ENCODE peak calls at places on chromosomes 6 and 20, in five cellular contexts. One of them, this sample, is unnamed.

GRCh38 chr6:40743690-40744446 is 156.7 kb upstream of the LRFN2 start:
- DNase-seq in HepG2: no peak
- DNase-seq in A549: no peak
- DNase-seq in K562: peak; percentile 73
- DNase-seq in GM12878: no peak
- DNase-seq in this sample: no peak

GRCh38 chr20:46229478-46229877 is 78.8 kb downstream of the CDH22 start:
- DNase-seq in HepG2: no peak
- DNase-seq in A549: no peak
- DNase-seq in K562: no peak
- DNase-seq in GM12878: no peak
- DNase-seq in this sample: no peak

GRCh38 chr20:32912688-32913087 is 54.0 kb downstream of the EFCAB8 start:
- DNase-seq in HepG2: no peak
- DNase-seq in A549: no peak
- DNase-seq in K562: no peak
- DNase-seq in GM12878: no peak
- DNase-seq in this sample: no peak

GRCh38 chr20:61170521-61170920 is 81.5 kb upstream of the CDH4 start:
- DNase-seq in HepG2: no peak
- DNase-seq in A549: no peak
- DNase-seq in K562: no peak
- DNase-seq in GM12878: no peak
- DNase-seq in this sample: no peak

GRCh38 chr6:114327074-114327473 is 15.7 kb downstream of the HS3ST5 start:
- DNase-seq in HepG2: peak; percentile 2
- DNase-seq in A549: no peak
- DNase-seq in K562: no peak
- DNase-seq in GM12878: no peak
- DNase-seq in this sample: no peak

GRCh38 chr6:38845931-38846330 is 130.8 kb downstream of the DNAH8 start:
- DNase-seq in HepG2: no peak
- DNase-seq in A549: no peak
- DNase-seq in K562: no peak
- DNase-seq in GM12878: no peak
- DNase-seq in this sample: no peak

GRCh38 chr6:75796723-75797122 is 47.7 kb downstream of the MYO6 start:
- DNase-seq in HepG2: no peak
- DNase-seq in A549: no peak
- DNase-seq in K562: no peak
- DNase-seq in GM12878: no peak
- DNase-seq in this sample: no peak

GRCh38 chr20:42740191-42740870 is 449.4 kb downstream of the PTPRT start:
- DNase-seq in HepG2: no peak
- DNase-seq in A549: no peak
- DNase-seq in K562: no peak
- DNase-seq in GM12878: no peak
- DNase-seq in this sample: no peak

GRCh38 chr6:169991913-169992312 is 240.5 kb downstream of the ERMARD start:
- DNase-seq in HepG2: no peak
- DNase-seq in A549: no peak
- DNase-seq in K562: no peak
- DNase-seq in GM12878: no peak
- DNase-seq in this sample: no peak

GRCh38 chr6:37456126-37456525 is 23.1 kb downstream of the CMTR1 start:
- DNase-seq in HepG2: no peak
- DNase-seq in A549: no peak
- DNase-seq in K562: no peak
- DNase-seq in GM12878: no peak
- DNase-seq in this sample: no peak

GRCh38 chr20:61299613-61300012 is 47.6 kb downstream of the CDH4 start:
- DNase-seq in HepG2: no peak
- DNase-seq in A549: no peak
- DNase-seq in K562: no peak
- DNase-seq in GM12878: no peak
- DNase-seq in this sample: no peak

GRCh38 chr20:17676942-17677341 is 5.1 kb downstream of the RRBP1 start:
- DNase-seq in HepG2: peak; percentile 55
- DNase-seq in A549: no peak
- DNase-seq in K562: no peak
- DNase-seq in GM12878: no peak
- DNase-seq in this sample: no peak

GRCh38 chr20:3751664-3752385 is 15.7 kb downstream of the ADISSP start:
- DNase-seq in HepG2: no peak
- DNase-seq in A549: peak; percentile 48
- DNase-seq in K562: no peak
- DNase-seq in GM12878: no peak
- DNase-seq in this sample: no peak

GRCh38 chr20:58308680-58309527 is 611 bp upstream of the RAB22A start:
- DNase-seq in HepG2: no peak
- DNase-seq in A549: peak; percentile 53
- DNase-seq in K562: peak; percentile 84
- DNase-seq in GM12878: no peak
- DNase-seq in this sample: no peak

GRCh38 chr20:59006167-59006863 is 739 bp downstream of the CTSZ start:
- DNase-seq in HepG2: no peak
- DNase-seq in A549: no peak
- DNase-seq in K562: no peak
- DNase-seq in GM12878: no peak
- DNase-seq in this sample: no peak

GRCh38 chr6:151178373-151178772 is 61.4 kb upstream of the AKAP12 start:
- DNase-seq in HepG2: no peak
- DNase-seq in A549: no peak
- DNase-seq in K562: no peak
- DNase-seq in GM12878: no peak
- DNase-seq in this sample: no peak

GRCh38 chr20:32589256-32589655 is 4.1 kb upstream of the NOL4L start:
- DNase-seq in HepG2: no peak
- DNase-seq in A549: no peak
- DNase-seq in K562: no peak
- DNase-seq in GM12878: no peak
- DNase-seq in this sample: no peak

GRCh38 chr6:71533939-71534379 is 245.3 kb downstream of the OGFRL1 start:
- DNase-seq in HepG2: peak; percentile 2
- DNase-seq in A549: peak; percentile 1
- DNase-seq in K562: peak; percentile 19
- DNase-seq in GM12878: no peak
- DNase-seq in this sample: peak; percentile 3

GRCh38 chr20:32582659-32583580 is 2.2 kb downstream of the NOL4L start:
- DNase-seq in HepG2: no peak
- DNase-seq in A549: no peak
- DNase-seq in K562: peak; percentile 70
- DNase-seq in GM12878: no peak
- DNase-seq in this sample: no peak

GRCh38 chr6:142377112-142377848 is 75.5 kb downstream of the ADGRG6 start:
- DNase-seq in HepG2: peak; percentile 69
- DNase-seq in A549: peak; percentile 90
- DNase-seq in K562: no peak
- DNase-seq in GM12878: no peak
- DNase-seq in this sample: peak; percentile 58

GRCh38 chr6:107719160-107719559 is 105.0 kb downstream of the SCML4 start:
- DNase-seq in HepG2: no peak
- DNase-seq in A549: no peak
- DNase-seq in K562: no peak
- DNase-seq in GM12878: no peak
- DNase-seq in this sample: no peak

GRCh38 chr20:13046409-13046808 is 37.6 kb downstream of the SPTLC3 start:
- DNase-seq in HepG2: no peak
- DNase-seq in A549: no peak
- DNase-seq in K562: no peak
- DNase-seq in GM12878: no peak
- DNase-seq in this sample: no peak

GRCh38 chr20:38548356-38549083 is 32.5 kb upstream of the ADIG start:
- DNase-seq in HepG2: no peak
- DNase-seq in A549: no peak
- DNase-seq in K562: no peak
- DNase-seq in GM12878: no peak
- DNase-seq in this sample: no peak

GRCh38 chr20:38554986-38555385 is 26.0 kb upstream of the ADIG start:
- DNase-seq in HepG2: no peak
- DNase-seq in A549: no peak
- DNase-seq in K562: no peak
- DNase-seq in GM12878: no peak
- DNase-seq in this sample: no peak

GRCh38 chr20:38550274-38550673 is 30.7 kb upstream of the ADIG start:
- DNase-seq in HepG2: peak; percentile 16
- DNase-seq in A549: no peak
- DNase-seq in K562: peak; percentile 19
- DNase-seq in GM12878: no peak
- DNase-seq in this sample: no peak

GRCh38 chr20:38547288-38547825 is 33.6 kb upstream of the ADIG start:
- DNase-seq in HepG2: no peak
- DNase-seq in A549: no peak
- DNase-seq in K562: no peak
- DNase-seq in GM12878: no peak
- DNase-seq in this sample: no peak

DNA sequence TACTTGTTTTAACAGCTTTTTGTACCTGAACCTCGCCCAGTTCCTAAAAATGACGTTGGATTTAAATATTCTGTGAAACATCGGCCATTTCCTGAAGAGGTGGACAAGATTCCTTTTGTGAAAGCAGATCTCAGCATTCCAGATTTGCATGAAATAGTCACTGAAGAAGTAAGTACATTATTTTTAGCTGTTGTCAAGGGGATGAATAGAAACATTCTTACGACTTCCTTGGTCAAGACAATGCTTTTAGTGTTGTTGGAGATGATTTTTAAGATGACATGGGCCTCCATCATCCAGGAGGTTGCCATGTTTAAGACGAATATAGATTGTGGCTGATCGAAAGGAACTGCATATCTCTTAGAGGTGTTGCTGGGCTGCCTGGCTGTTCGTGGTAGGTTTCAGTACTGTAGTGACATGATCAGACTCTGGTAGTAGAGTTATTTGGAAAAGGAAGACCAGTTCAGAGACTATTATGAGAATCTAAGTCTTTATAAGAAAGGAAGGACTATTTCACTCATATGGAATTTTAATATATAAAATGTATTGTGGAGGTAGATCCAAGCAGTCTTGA is 29.9 kb upstream of the ADIG start:
- DNase-seq in HepG2: no peak
- DNase-seq in A549: no peak
- DNase-seq in K562: no peak
- DNase-seq in GM12878: no peak
- DNase-seq in this sample: no peak
- TF ChIP-seq POLR2A in HepG2: no peak
- TF ChIP-seq POLR2A in A549: no peak
- TF ChIP-seq POLR2A in K562: no peak
- TF ChIP-seq POLR2A in GM12878: no peak
- TF ChIP-seq POLR2A in this sample: no peak

GRCh38 chr20:49245921-49246740 is 26.9 kb downstream of the DDX27 start:
- DNase-seq in HepG2: peak; percentile 68
- DNase-seq in A549: peak; percentile 53
- DNase-seq in K562: peak; percentile 50
- DNase-seq in GM12878: no peak
- DNase-seq in this sample: peak; percentile 23
- TF ChIP-seq REST in HepG2: no peak
- TF ChIP-seq REST in A549: no peak
- TF ChIP-seq REST in K562: no peak
- TF ChIP-seq REST in GM12878: no peak
- TF ChIP-seq REST in this sample: no peak

GRCh38 chr6:90386796-90387390 is 90.2 kb upstream of the BACH2 start:
- DNase-seq in HepG2: no peak
- DNase-seq in A549: no peak
- DNase-seq in K562: no peak
- DNase-seq in GM12878: no peak
- DNase-seq in this sample: no peak
- H3K4me2 ChIP-seq in HepG2: no peak overlapping the region
- H3K4me2 ChIP-seq in A549: no peak overlapping the region
- H3K4me2 ChIP-seq in K562: no peak overlapping the region
- H3K4me2 ChIP-seq in GM12878: no peak overlapping the region
- H3K4me2 ChIP-seq in this sample: no peak overlapping the region

DNA sequence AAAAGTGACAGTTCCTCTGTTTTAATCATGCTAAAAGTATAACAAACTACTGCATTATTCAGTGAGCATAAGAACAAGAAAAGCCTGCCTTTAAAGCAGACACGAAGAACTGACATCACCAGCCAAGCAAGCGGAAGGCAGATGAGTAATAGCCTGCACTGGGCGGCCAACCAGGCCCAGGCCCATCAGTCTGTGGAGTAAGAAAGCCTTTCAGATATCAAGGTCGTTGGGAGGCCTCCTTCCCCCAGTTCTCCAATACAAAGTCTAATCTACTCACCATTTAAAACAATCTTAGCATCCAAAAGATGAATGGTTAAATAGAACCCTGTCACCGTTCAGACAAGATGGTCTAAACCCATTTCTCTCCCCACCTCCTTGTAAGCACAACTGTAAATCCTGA is 68.2 kb downstream of the ZHX3 start:
- DNase-seq in HepG2: no peak
- DNase-seq in A549: peak; percentile 18
- DNase-seq in K562: no peak
- DNase-seq in GM12878: no peak
- DNase-seq in this sample: no peak
- TF ChIP-seq POLR2A in HepG2: no peak
- TF ChIP-seq POLR2A in A549: no peak
- TF ChIP-seq POLR2A in K562: no peak
- TF ChIP-seq POLR2A in GM12878: no peak
- TF ChIP-seq POLR2A in this sample: no peak

DNA sequence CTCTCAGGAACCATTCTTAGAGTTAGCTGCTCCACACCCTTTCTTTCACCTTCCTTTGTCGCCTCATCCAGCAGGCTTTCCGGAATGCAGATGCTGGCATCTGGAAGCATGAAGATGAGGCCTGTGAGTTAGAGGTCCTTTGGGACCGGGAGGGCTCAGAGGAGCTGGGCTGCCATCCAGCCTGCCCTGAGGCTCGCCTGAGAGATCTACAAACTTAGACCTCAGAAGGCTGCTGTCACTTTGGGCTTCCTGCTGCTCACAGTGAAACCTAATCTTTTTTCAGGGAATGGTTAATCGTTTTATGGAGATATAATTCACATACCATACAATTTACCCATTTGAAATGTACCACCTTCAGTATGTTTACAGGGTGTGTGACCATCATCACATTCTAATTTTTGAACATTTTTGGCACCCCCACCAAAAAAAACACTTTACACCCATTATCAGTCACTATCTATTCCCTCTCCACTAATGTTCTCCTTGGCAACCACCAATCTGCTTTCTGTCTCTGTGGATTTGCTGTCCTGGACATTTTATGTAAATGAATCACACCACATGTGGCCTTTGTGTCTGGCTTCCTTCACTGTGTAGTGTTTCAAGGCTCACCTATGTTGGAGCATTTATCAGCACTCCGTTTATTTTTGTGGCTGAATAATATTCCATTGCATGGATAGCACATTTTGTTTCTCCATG is 20.0 kb upstream of the MPC1 start:
- DNase-seq in HepG2: no peak
- DNase-seq in A549: no peak
- DNase-seq in K562: no peak
- DNase-seq in GM12878: no peak
- DNase-seq in this sample: no peak
- TF ChIP-seq REST in HepG2: no peak
- TF ChIP-seq REST in A549: no peak
- TF ChIP-seq REST in K562: no peak
- TF ChIP-seq REST in GM12878: no peak
- TF ChIP-seq REST in this sample: no peak

This sample was measured in HCT116.